ENCODE peak calls at places on chromosomes 13 and 19, in six cellular contexts. One of them, this sample, is unnamed. For H3K4me1, the result is how much of the 10 kb centered on the place peaks cover.

GRCh38 chr13:64798422-64798821 is 2431.7 kb downstream of the PCDH9 start:
- DNase-seq in mesendoderm: no peak
- DNase-seq in aorta: no peak
- DNase-seq in GM23338: no peak
- DNase-seq in upper lobe of right lung: no peak
- DNase-seq in GM12878: no peak
- DNase-seq in this sample: no peak

GRCh38 chr13:50386527-50387123 is 371.4 kb downstream of the KCNRG start:
- DNase-seq in aorta: no peak
- DNase-seq in GM23338: peak
- DNase-seq in GM12878: no peak
- DNase-seq in upper lobe of right lung: no peak
- DNase-seq in mesendoderm: peak
- DNase-seq in this sample: peak

GRCh38 chr13:24271611-24272451 is 37.5 kb upstream of the C1QTNF9 start:
- DNase-seq in mesendoderm: no peak
- DNase-seq in aorta: peak
- DNase-seq in GM23338: no peak
- DNase-seq in upper lobe of right lung: peak
- DNase-seq in GM12878: peak
- DNase-seq in this sample: peak

GRCh38 chr13:73936001-73936400 is 198.2 kb downstream of the KLF12 start:
- DNase-seq in GM23338: no peak
- DNase-seq in GM12878: no peak
- DNase-seq in mesendoderm: no peak
- DNase-seq in upper lobe of right lung: no peak
- DNase-seq in aorta: no peak
- DNase-seq in this sample: no peak

GRCh38 chr19:7663711-7664110 is 5.1 kb upstream of the RETN start:
- DNase-seq in upper lobe of right lung: no peak
- DNase-seq in GM12878: no peak
- DNase-seq in mesendoderm: no peak
- DNase-seq in aorta: no peak
- DNase-seq in GM23338: no peak
- DNase-seq in this sample: no peak

GRCh38 chr13:55761986-55762385 is 1378.7 kb upstream of the PRR20A start:
- DNase-seq in mesendoderm: no peak
- DNase-seq in aorta: no peak
- DNase-seq in GM23338: no peak
- DNase-seq in GM12878: no peak
- DNase-seq in upper lobe of right lung: no peak
- DNase-seq in this sample: no peak

GRCh38 chr13:98672947-98673545 is 79.4 kb downstream of the SLC15A1 start:
- DNase-seq in mesendoderm: peak
- DNase-seq in upper lobe of right lung: peak
- DNase-seq in aorta: peak
- DNase-seq in GM12878: peak
- DNase-seq in GM23338: peak
- DNase-seq in this sample: peak

GRCh38 chr19:14425696-14426138 is 6.6 kb upstream of the DDX39A start:
- DNase-seq in upper lobe of right lung: no peak
- DNase-seq in GM12878: no peak
- DNase-seq in mesendoderm: peak
- DNase-seq in aorta: no peak
- DNase-seq in GM23338: no peak
- DNase-seq in this sample: no peak

GRCh38 chr19:1503089-1503924 is 9.5 kb downstream of the ADAMTSL5 start:
- DNase-seq in upper lobe of right lung: peak
- DNase-seq in mesendoderm: peak
- DNase-seq in GM12878: no peak
- DNase-seq in GM23338: peak
- DNase-seq in aorta: no peak
- DNase-seq in this sample: peak

GRCh38 chr13:24984134-24984533 is 111.8 kb upstream of the PABPC3 start:
- DNase-seq in aorta: no peak
- DNase-seq in GM12878: no peak
- DNase-seq in mesendoderm: no peak
- DNase-seq in upper lobe of right lung: no peak
- DNase-seq in GM23338: no peak
- DNase-seq in this sample: no peak

GRCh38 chr13:42377640-42378382 is 105.9 kb downstream of the AKAP11 start:
- DNase-seq in mesendoderm: peak
- DNase-seq in upper lobe of right lung: no peak
- DNase-seq in aorta: no peak
- DNase-seq in GM23338: no peak
- DNase-seq in GM12878: peak
- DNase-seq in this sample: no peak

GRCh38 chr19:970695-971094 is 13.4 kb upstream of the WDR18 start:
- DNase-seq in mesendoderm: peak
- DNase-seq in GM23338: peak
- DNase-seq in upper lobe of right lung: no peak
- DNase-seq in GM12878: no peak
- DNase-seq in aorta: no peak
- DNase-seq in this sample: no peak

GRCh38 chr19:13953021-13953531 is 767 bp downstream of the DCAF15 start:
- DNase-seq in GM23338: peak
- DNase-seq in GM12878: no peak
- DNase-seq in aorta: no peak
- DNase-seq in mesendoderm: peak
- DNase-seq in upper lobe of right lung: no peak
- DNase-seq in this sample: no peak

GRCh38 chr13:51269039-51269438 is 46.8 kb downstream of the FAM124A start:
- DNase-seq in mesendoderm: no peak
- DNase-seq in GM23338: no peak
- DNase-seq in upper lobe of right lung: no peak
- DNase-seq in aorta: no peak
- DNase-seq in GM12878: no peak
- DNase-seq in this sample: no peak

GRCh38 chr13:35888327-35888940 is 242.7 kb downstream of the DCLK1 start:
- DNase-seq in upper lobe of right lung: no peak
- DNase-seq in GM23338: no peak
- DNase-seq in GM12878: no peak
- DNase-seq in aorta: no peak
- DNase-seq in mesendoderm: peak
- DNase-seq in this sample: no peak

GRCh38 chr13:65724261-65724660 is 1505.9 kb downstream of the PCDH9 start:
- DNase-seq in aorta: no peak
- DNase-seq in mesendoderm: no peak
- DNase-seq in GM12878: no peak
- DNase-seq in upper lobe of right lung: no peak
- DNase-seq in GM23338: no peak
- DNase-seq in this sample: no peak

GRCh38 chr13:27792393-27793218 is at the start of gene GSX1:
- DNase-seq in mesendoderm: peak
- DNase-seq in aorta: peak
- DNase-seq in GM23338: peak
- DNase-seq in upper lobe of right lung: peak
- DNase-seq in GM12878: no peak
- DNase-seq in this sample: peak

GRCh38 chr13:107812013-107812412 is 403.3 kb downstream of the LIG4 start:
- DNase-seq in GM12878: no peak
- DNase-seq in mesendoderm: no peak
- DNase-seq in GM23338: no peak
- DNase-seq in aorta: no peak
- DNase-seq in upper lobe of right lung: no peak
- DNase-seq in this sample: no peak

GRCh38 chr13:26117620-26118019 is 65.8 kb upstream of the SHISA2 start:
- DNase-seq in mesendoderm: no peak
- DNase-seq in upper lobe of right lung: no peak
- DNase-seq in aorta: no peak
- DNase-seq in GM23338: no peak
- DNase-seq in GM12878: no peak
- DNase-seq in this sample: no peak

GRCh38 chr13:92414851-92415250 is 811.8 kb upstream of the GPC6 start:
- DNase-seq in mesendoderm: no peak
- DNase-seq in GM23338: no peak
- DNase-seq in aorta: no peak
- DNase-seq in upper lobe of right lung: no peak
- DNase-seq in GM12878: no peak
- DNase-seq in this sample: no peak

GRCh38 chr13:49329831-49330545 is 82.3 kb downstream of the CDADC1 start:
- DNase-seq in upper lobe of right lung: no peak
- DNase-seq in GM23338: no peak
- DNase-seq in aorta: no peak
- DNase-seq in mesendoderm: peak
- DNase-seq in GM12878: no peak
- DNase-seq in this sample: no peak

GRCh38 chr19:30630289-30631034 is 258.3 kb downstream of the ZNF536 start:
- DNase-seq in aorta: no peak
- DNase-seq in GM23338: no peak
- DNase-seq in GM12878: no peak
- DNase-seq in mesendoderm: no peak
- DNase-seq in upper lobe of right lung: no peak
- DNase-seq in this sample: no peak

GRCh38 chr19:30631035-30631375 is 258.8 kb downstream of the ZNF536 start:
- DNase-seq in GM12878: no peak
- DNase-seq in upper lobe of right lung: no peak
- DNase-seq in GM23338: no peak
- DNase-seq in mesendoderm: no peak
- DNase-seq in aorta: no peak
- DNase-seq in this sample: no peak

GRCh38 chr19:30635026-30635985 is 263.1 kb downstream of the ZNF536 start:
- DNase-seq in aorta: no peak
- DNase-seq in upper lobe of right lung: no peak
- DNase-seq in GM12878: no peak
- DNase-seq in mesendoderm: no peak
- DNase-seq in GM23338: no peak
- DNase-seq in this sample: no peak

GRCh38 chr19:30637926-30638325 is 265.7 kb downstream of the ZNF536 start:
- DNase-seq in mesendoderm: no peak
- DNase-seq in GM23338: no peak
- DNase-seq in aorta: no peak
- DNase-seq in GM12878: no peak
- DNase-seq in upper lobe of right lung: no peak
- DNase-seq in this sample: no peak

GRCh38 chr19:30634431-30634830 is 262.2 kb downstream of the ZNF536 start:
- DNase-seq in upper lobe of right lung: no peak
- DNase-seq in GM23338: no peak
- DNase-seq in mesendoderm: no peak
- DNase-seq in aorta: no peak
- DNase-seq in GM12878: no peak
- DNase-seq in this sample: no peak
- H3K4me1 ChIP-seq in upper lobe of right lung: under half
- H3K4me1 ChIP-seq in GM23338: under half
- H3K4me1 ChIP-seq in mesendoderm: under half
- H3K4me1 ChIP-seq in aorta: under half
- H3K4me1 ChIP-seq in GM12878: under half
- H3K4me1 ChIP-seq in this sample: under half

DNA sequence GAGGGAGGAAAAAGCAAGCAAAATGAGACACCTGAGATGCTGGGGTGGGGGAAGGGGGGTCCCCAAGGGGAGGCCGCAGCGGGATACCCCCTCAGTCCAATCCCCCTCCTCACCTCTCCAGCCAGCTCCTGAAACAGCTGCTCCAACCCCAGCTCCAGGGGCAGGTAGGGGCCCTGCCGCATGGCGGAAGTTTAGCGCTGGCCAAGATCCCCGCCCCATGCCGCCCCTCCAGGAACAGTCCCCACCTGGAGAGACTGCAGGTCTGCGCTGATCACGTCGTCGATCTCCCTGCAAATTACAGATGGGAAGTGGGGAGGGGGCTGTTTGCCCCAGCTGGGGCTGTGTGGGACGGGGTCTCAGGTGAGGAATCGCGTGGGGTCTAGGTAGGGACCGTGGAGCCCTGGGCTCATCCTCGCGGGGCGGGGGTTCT is 9.0 kb downstream of the CAPN12 start:
- DNase-seq in GM23338: peak
- DNase-seq in GM12878: no peak
- DNase-seq in aorta: peak
- DNase-seq in mesendoderm: peak
- DNase-seq in upper lobe of right lung: peak
- DNase-seq in this sample: peak
- H3K4me3 ChIP-seq in GM23338: peak
- H3K4me3 ChIP-seq in GM12878: peak
- H3K4me3 ChIP-seq in aorta: no peak
- H3K4me3 ChIP-seq in mesendoderm: peak
- H3K4me3 ChIP-seq in upper lobe of right lung: peak
- H3K4me3 ChIP-seq in this sample: no peak

DNA sequence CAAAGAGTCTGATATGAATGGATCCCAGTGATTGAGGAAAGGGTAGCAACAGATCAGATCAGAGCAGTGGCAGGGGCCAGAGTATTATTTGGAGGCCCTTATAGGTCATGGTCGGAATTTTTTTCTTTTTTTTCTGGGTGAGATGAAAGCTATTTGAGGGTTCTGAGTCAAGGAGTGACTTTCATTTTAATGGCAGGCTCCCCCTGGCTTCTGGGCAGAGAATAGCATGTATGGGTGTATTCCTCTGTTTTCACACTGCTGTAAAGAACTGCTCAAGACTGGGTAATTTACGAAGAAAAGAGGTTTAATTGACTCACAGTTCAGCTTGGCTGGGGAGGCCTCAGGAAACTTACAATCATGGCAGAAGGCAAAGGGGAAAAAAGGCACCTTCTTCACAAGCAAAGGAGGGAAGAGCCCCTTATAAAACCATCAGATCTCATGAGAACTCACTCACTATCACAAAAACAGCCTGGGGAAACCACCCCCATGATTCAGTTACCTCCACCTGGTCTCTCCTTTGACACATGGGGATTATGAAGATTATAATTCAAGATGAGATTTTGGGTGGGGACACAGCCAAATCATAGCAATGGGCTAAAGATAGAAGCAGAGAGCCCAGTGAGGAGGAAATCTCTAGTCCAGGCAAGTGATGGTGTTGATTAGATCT is 3.0 kb upstream of the SLC6A16 start:
- DNase-seq in GM23338: peak
- DNase-seq in aorta: no peak
- DNase-seq in upper lobe of right lung: peak
- DNase-seq in GM12878: no peak
- DNase-seq in mesendoderm: peak
- DNase-seq in this sample: no peak
- H3K4me1 ChIP-seq in GM23338: under half
- H3K4me1 ChIP-seq in aorta: under half
- H3K4me1 ChIP-seq in upper lobe of right lung: under half
- H3K4me1 ChIP-seq in GM12878: half or more
- H3K4me1 ChIP-seq in mesendoderm: under half
- H3K4me1 ChIP-seq in this sample: under half

GRCh38 chr19:17936379-17936778 is 3.6 kb downstream of the CCDC124 start:
- DNase-seq in aorta: no peak
- DNase-seq in upper lobe of right lung: no peak
- DNase-seq in mesendoderm: no peak
- DNase-seq in GM12878: no peak
- DNase-seq in GM23338: no peak
- DNase-seq in this sample: no peak

GRCh38 chr19:17932485-17933338 is at the start of gene CCDC124:
- DNase-seq in GM23338: peak
- DNase-seq in mesendoderm: peak
- DNase-seq in aorta: peak
- DNase-seq in upper lobe of right lung: peak
- DNase-seq in GM12878: peak
- DNase-seq in this sample: peak

GRCh38 chr19:17933414-17934129 is 757 bp downstream of the CCDC124 start:
- DNase-seq in aorta: no peak
- DNase-seq in GM12878: no peak
- DNase-seq in GM23338: peak
- DNase-seq in upper lobe of right lung: no peak
- DNase-seq in mesendoderm: no peak
- DNase-seq in this sample: no peak

GRCh38 chr19:17929056-17929455 is 3.8 kb upstream of the CCDC124 start:
- DNase-seq in GM12878: peak
- DNase-seq in GM23338: no peak
- DNase-seq in upper lobe of right lung: no peak
- DNase-seq in aorta: no peak
- DNase-seq in mesendoderm: no peak
- DNase-seq in this sample: no peak

GRCh38 chr19:17931532-17932191 is 1.2 kb upstream of the CCDC124 start:
- DNase-seq in aorta: no peak
- DNase-seq in GM23338: peak
- DNase-seq in mesendoderm: peak
- DNase-seq in GM12878: no peak
- DNase-seq in upper lobe of right lung: no peak
- DNase-seq in this sample: no peak
- H3K4me3 ChIP-seq in aorta: no peak
- H3K4me3 ChIP-seq in GM23338: peak
- H3K4me3 ChIP-seq in mesendoderm: no peak
- H3K4me3 ChIP-seq in GM12878: no peak
- H3K4me3 ChIP-seq in upper lobe of right lung: peak
- H3K4me3 ChIP-seq in this sample: peak

This sample was measured in psoas muscle.